ENCODE peak calls at places on chromosome 5, in eight cellular contexts. Z, I, M, P, U, W, S and B are unnamed samples.

GRCh38 chr5:10564838-10565784 is 1.2 kb downstream of the ANKRD33B start:
- DNase-seq in Z (peak), I (no peak), M (no peak), P (no peak), U (no peak), W (peak), S (no peak), B (no peak)

GRCh38 chr5:125696762-125697161 is 726.4 kb upstream of the GRAMD2B start:
- DNase-seq in Z (no peak), I (peak), M (no peak), P (peak), U (peak), W (no peak), S (peak), B (peak)

GRCh38 chr5:115415143-115415491 is 118.7 kb upstream of the CCDC112 start:
- DNase-seq in Z (peak), I (peak), M (no peak), P (peak), U (no peak), W (peak), S (no peak), B (peak)

GRCh38 chr5:1293416-1293996 is 1.4 kb downstream of the TERT start:
- DNase-seq in Z (peak), I (no peak), M (no peak), P (no peak), U (no peak), W (no peak), S (no peak), B (no peak)

GRCh38 chr5:88377705-88378656 is 109.3 kb upstream of the TMEM161B start:
- DNase-seq in Z (no peak), I (no peak), M (no peak), P (no peak), U (no peak), W (no peak), S (no peak), B (no peak)

GRCh38 chr5:176596689-176597416 is 13.1 kb downstream of the GPRIN1 start:
- DNase-seq in Z (peak), I (peak), M (no peak), P (no peak), U (no peak), W (peak), S (no peak), B (no peak)

GRCh38 chr5:25056846-25057245 is 412.1 kb upstream of the CDH10 start:
- DNase-seq in Z (no peak), I (no peak), M (no peak), P (no peak), U (no peak), W (no peak), S (no peak), B (no peak)

GRCh38 chr5:78361226-78361993 is 993 bp downstream of the SCAMP1 start:
- DNase-seq in Z (peak), I (peak), M (no peak), P (peak), U (peak), W (peak), S (no peak), B (no peak)

GRCh38 chr5:68409259-68409658 is 193.7 kb downstream of the PIK3R1 start:
- DNase-seq in Z (no peak), I (peak), M (no peak), P (no peak), U (no peak), W (no peak), S (peak), B (no peak)

GRCh38 chr5:169939731-169940130 is 40.6 kb downstream of the INSYN2B start:
- DNase-seq in Z (no peak), I (no peak), M (no peak), P (no peak), U (no peak), W (no peak), S (no peak), B (no peak)

GRCh38 chr5:77518304-77518703 is 26.2 kb upstream of the WDR41 start:
- DNase-seq in Z (no peak), I (no peak), M (peak), P (peak), U (no peak), W (no peak), S (no peak), B (no peak)

GRCh38 chr5:90344693-90345092 is 64.9 kb downstream of the CETN3 start:
- DNase-seq in Z (no peak), I (no peak), M (no peak), P (no peak), U (no peak), W (no peak), S (no peak), B (no peak)

GRCh38 chr5:55599148-55600050 is 64.6 kb upstream of the PLPP1 start:
- DNase-seq in Z (no peak), I (no peak), M (no peak), P (no peak), U (no peak), W (no peak), S (no peak), B (no peak)

GRCh38 chr5:111454198-111454606 is 58.1 kb downstream of the STARD4 start:
- DNase-seq in Z (no peak), I (peak), M (no peak), P (no peak), U (no peak), W (no peak), S (no peak), B (peak)

GRCh38 chr5:134268019-134268601 is 42.2 kb upstream of the PPP2CA start:
- DNase-seq in Z (no peak), I (no peak), M (no peak), P (no peak), U (no peak), W (no peak), S (no peak), B (no peak)
- H3K4me3 ChIP-seq in Z (no peak), I (no peak), M (no peak), P (no peak), U (no peak), W (no peak), S (no peak), B (no peak)

GRCh38 chr5:31957151-31957550 is 217.0 kb downstream of the GOLPH3 start:
- DNase-seq in Z (no peak), I (no peak), M (no peak), P (no peak), U (no peak), W (no peak), S (no peak), B (no peak)
- H3K4me3 ChIP-seq in Z (no peak), I (no peak), M (no peak), P (no peak), U (no peak), W (no peak), S (no peak), B (no peak)

GRCh38 chr5:109324351-109324750 is 85.4 kb downstream of the PJA2 start:
- DNase-seq in Z (no peak), I (no peak), M (no peak), P (no peak), U (no peak), W (no peak), S (no peak), B (no peak)
- H3K4me3 ChIP-seq in Z (no peak), I (no peak), M (no peak), P (no peak), U (no peak), W (no peak), S (no peak), B (no peak)

DNA sequence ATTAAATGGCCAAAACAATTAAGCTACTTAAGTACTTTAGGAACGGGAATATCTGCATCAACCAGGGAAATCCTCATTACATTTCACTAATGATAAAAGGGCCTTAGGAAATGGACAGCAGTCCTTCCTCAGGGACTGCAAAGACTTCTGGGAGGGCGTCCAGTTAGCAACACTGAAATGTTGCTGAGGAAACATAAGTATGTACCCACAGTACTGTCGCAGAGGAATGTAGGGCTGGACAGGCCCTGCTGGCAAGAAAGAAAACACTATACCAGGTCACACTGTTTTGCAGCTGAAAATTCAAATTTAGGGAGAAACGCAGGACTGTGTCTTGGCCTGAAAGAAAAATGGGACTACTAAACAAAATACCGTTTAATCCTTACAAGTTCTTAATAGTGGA is 1.3 kb downstream of the C5orf15 start:
- DNase-seq in Z (no peak), I (no peak), M (no peak), P (no peak), U (no peak), W (no peak), S (no peak), B (no peak)
- H3K4me3 ChIP-seq in Z (no peak), I (peak), M (no peak), P (peak), U (peak), W (peak), S (peak), B (peak)

GRCh38 chr5:122607818-122608217 is 167.1 kb upstream of the SNX2 start:
- DNase-seq in Z (no peak), I (no peak), M (no peak), P (no peak), U (no peak), W (no peak), S (no peak), B (no peak)
- H3K4me3 ChIP-seq in Z (no peak), I (no peak), M (no peak), P (no peak), U (no peak), W (no peak), S (no peak), B (no peak)

GRCh38 chr5:73812962-73813588 is 187.1 kb downstream of the ARHGEF28 start:
- DNase-seq in Z (peak), I (no peak), M (no peak), P (no peak), U (no peak), W (no peak), S (no peak), B (no peak)
- H3K4me3 ChIP-seq in Z (no peak), I (no peak), M (no peak), P (no peak), U (no peak), W (no peak), S (no peak), B (no peak)

GRCh38 chr5:134071850-134072207 is 42.7 kb upstream of the TCF7 start:
- DNase-seq in Z (no peak), I (no peak), M (no peak), P (no peak), U (no peak), W (no peak), S (no peak), B (no peak)

GRCh38 chr5:134070979-134071849 is 43.3 kb upstream of the TCF7 start:
- DNase-seq in Z (peak), I (no peak), M (no peak), P (no peak), U (no peak), W (no peak), S (no peak), B (no peak)

GRCh38 chr5:134072471-134073220 is 41.8 kb upstream of the TCF7 start:
- DNase-seq in Z (no peak), I (no peak), M (no peak), P (no peak), U (no peak), W (no peak), S (no peak), B (no peak)

GRCh38 chr5:134069553-134069952 is 44.9 kb upstream of the TCF7 start:
- DNase-seq in Z (no peak), I (no peak), M (no peak), P (no peak), U (no peak), W (no peak), S (no peak), B (no peak)

DNA sequence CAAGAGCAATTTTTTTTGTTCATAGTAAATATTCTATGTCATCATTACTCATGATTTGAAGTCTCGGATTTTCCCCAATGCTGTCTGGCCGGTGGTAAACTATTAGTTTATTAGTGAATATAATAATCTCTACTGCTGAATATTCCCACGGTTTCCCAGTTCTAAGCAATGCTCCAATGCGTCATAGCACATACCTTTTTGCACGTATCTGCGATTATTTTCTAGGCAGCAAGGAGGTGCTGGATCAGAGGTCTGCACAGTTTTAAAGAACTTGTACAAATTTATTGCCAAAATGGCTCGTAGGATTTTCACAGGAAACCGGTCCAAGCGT is 43.9 kb upstream of the TCF7 start:
- DNase-seq in Z (no peak), I (no peak), M (no peak), P (peak), U (no peak), W (no peak), S (no peak), B (no peak)
- H3K4me3 ChIP-seq in Z (no peak), I (peak), M (peak), P (peak), U (peak), W (peak), S (peak), B (no peak)